ENCODE peak calls at places on chromosomes 11 and 22, in four cellular contexts. L is GM12878, T is K562, I is HepG2. G is an unnamed sample.

GRCh38 chr11:20031155-20032001 is 128.9 kb downstream of the DBX1 start:
- DNase-seq in I (peak), T (no peak), L (no peak), G (no peak)

GRCh38 chr22:44326549-44326881 is 13.8 kb upstream of the SHISAL1 start:
- DNase-seq in I (no peak), L (no peak), T (no peak), G (no peak)

GRCh38 chr11:116452447-116452846 is 320.3 kb downstream of the BUD13 start:
- DNase-seq in T (no peak), L (no peak), I (no peak), G (no peak)

GRCh38 chr11:8061555-8062428 is 19.2 kb upstream of the TUB start:
- DNase-seq in I (no peak), T (no peak), L (no peak), G (no peak)

GRCh38 chr11:127994736-127995135 is 592.6 kb downstream of the ETS1 start:
- DNase-seq in L (no peak), I (no peak), T (no peak), G (no peak)

GRCh38 chr11:73983764-73984543 is 1.3 kb upstream of the UCP2 start:
- DNase-seq in L (no peak), I (no peak), T (no peak), G (peak)

GRCh38 chr11:31326470-31327148 is 42.9 kb downstream of the DCDC1 start:
- DNase-seq in I (no peak), T (no peak), L (no peak), G (no peak)

GRCh38 chr11:78562398-78562797 is 12.3 kb downstream of the NARS2 start:
- DNase-seq in L (no peak), T (no peak), I (no peak), G (no peak)

GRCh38 chr11:19574916-19575315 is 137.7 kb upstream of the NAV2 start:
- DNase-seq in T (no peak), I (no peak), L (no peak), G (no peak)

GRCh38 chr11:116517584-116517983 is 255.2 kb downstream of the BUD13 start:
- DNase-seq in T (no peak), L (no peak), I (no peak), G (no peak)

GRCh38 chr22:49232319-49233067 is 595.2 kb downstream of the BRD1 start:
- DNase-seq in I (no peak), L (no peak), T (no peak), G (no peak)

GRCh38 chr22:46966495-46966845 is 204.0 kb downstream of the TBC1D22A start:
- DNase-seq in L (no peak), T (no peak), I (no peak), G (no peak)

GRCh38 chr11:112269139-112269538 is 8.5 kb upstream of the PLET1 start:
- DNase-seq in T (no peak), I (no peak), L (no peak), G (no peak)

GRCh38 chr11:72700026-72700610 is 25.9 kb upstream of the PDE2A start:
- DNase-seq in I (no peak), L (no peak), T (no peak), G (no peak)

GRCh38 chr11:58829736-58830135 is 14.8 kb downstream of the GLYATL2 start:
- DNase-seq in L (no peak), I (no peak), T (no peak), G (no peak)

GRCh38 chr11:15607361-15608036 is 492.8 kb downstream of the INSC start:
- DNase-seq in L (no peak), I (no peak), T (no peak), G (no peak)

GRCh38 chr11:114110948-114111347 is 51.4 kb downstream of the ZBTB16 start:
- DNase-seq in I (no peak), L (no peak), T (no peak), G (no peak)

GRCh38 chr22:35609261-35609660 is 7.9 kb downstream of the MB start:
- DNase-seq in T (no peak), I (no peak), L (no peak), G (no peak)

GRCh38 chr11:47083913-47084312 is 92.8 kb downstream of the ARFGAP2 start:
- DNase-seq in I (no peak), L (peak), T (no peak), G (no peak)

GRCh38 chr11:78227906-78228305 is 39.2 kb downstream of the USP35 start:
- DNase-seq in L (no peak), I (no peak), T (no peak), G (no peak)

GRCh38 chr11:126585388-126586302 is 230.2 kb downstream of the ST3GAL4 start:
- DNase-seq in L (no peak), I (no peak), T (no peak), G (peak)

GRCh38 chr11:67484847-67485311 is 2.1 kb downstream of the AIP start:
- DNase-seq in L (peak), I (no peak), T (no peak), G (no peak)

GRCh38 chr11:126165366-126166156 is 45.9 kb downstream of the RPUSD4 start:
- DNase-seq in I (peak), L (no peak), T (no peak), G (no peak)

GRCh38 chr22:22995166-22995565 is 75.2 kb upstream of the GNAZ start:
- DNase-seq in T (peak), I (no peak), L (no peak), G (no peak)

GRCh38 chr11:5701184-5701583 is 11.6 kb downstream of the TRIM22 start:
- DNase-seq in L (no peak), I (no peak), T (no peak), G (no peak)

GRCh38 chr11:67463680-67464410 is 5.2 kb downstream of the TMEM134 start:
- DNase-seq in T (peak), L (no peak), I (peak), G (no peak)

GRCh38 chr11:112884012-112884767 is 77.0 kb upstream of the NCAM1 start:
- DNase-seq in L (no peak), I (no peak), T (no peak), G (no peak)

GRCh38 chr22:48779661-48780596 is 1047.7 kb downstream of the BRD1 start:
- DNase-seq in T (no peak), L (no peak), I (no peak), G (no peak)

GRCh38 chr11:66289548-66290331 is 797 bp upstream of the YIF1A start:
- DNase-seq in I (no peak), T (peak), L (peak), G (peak)

GRCh38 chr11:20131744-20132666 is 28.3 kb downstream of the DBX1 start:
- DNase-seq in L (no peak), T (peak), I (peak), G (peak)

GRCh38 chr11:37026326-37026725 is 428.3 kb upstream of the RAG2 start:
- DNase-seq in T (no peak), I (no peak), L (no peak), G (no peak)

GRCh38 chr11:129146196-129146595 is 45.9 kb downstream of the ARHGAP32 start:
- DNase-seq in T (no peak), I (no peak), L (no peak), G (no peak)

GRCh38 chr11:20360650-20361049 is 2.9 kb upstream of the HTATIP2 start:
- DNase-seq in T (no peak), L (peak), I (peak), G (no peak)

GRCh38 chr22:42286205-42286604 is 15.8 kb upstream of the TCF20 start:
- DNase-seq in L (no peak), I (no peak), T (no peak), G (no peak)

GRCh38 chr11:44617671-44618461 is 52.4 kb downstream of the CD82 start:
- DNase-seq in L (no peak), T (no peak), I (no peak), G (no peak)

GRCh38 chr11:20047006-20047405 is 113.3 kb downstream of the DBX1 start:
- DNase-seq in L (no peak), T (no peak), I (no peak), G (no peak)

GRCh38 chr11:92965196-92965595 is 4.3 kb upstream of the MTNR1B start:
- DNase-seq in I (no peak), L (no peak), T (no peak), G (no peak)

GRCh38 chr11:486189-486588 is 20.9 kb downstream of the RNH1 start:
- DNase-seq in I (no peak), T (no peak), L (no peak), G (no peak)

GRCh38 chr11:55719608-55720160 is 53.6 kb upstream of the OR5D13 start:
- DNase-seq in T (no peak), I (no peak), L (no peak), G (no peak)

DNA sequence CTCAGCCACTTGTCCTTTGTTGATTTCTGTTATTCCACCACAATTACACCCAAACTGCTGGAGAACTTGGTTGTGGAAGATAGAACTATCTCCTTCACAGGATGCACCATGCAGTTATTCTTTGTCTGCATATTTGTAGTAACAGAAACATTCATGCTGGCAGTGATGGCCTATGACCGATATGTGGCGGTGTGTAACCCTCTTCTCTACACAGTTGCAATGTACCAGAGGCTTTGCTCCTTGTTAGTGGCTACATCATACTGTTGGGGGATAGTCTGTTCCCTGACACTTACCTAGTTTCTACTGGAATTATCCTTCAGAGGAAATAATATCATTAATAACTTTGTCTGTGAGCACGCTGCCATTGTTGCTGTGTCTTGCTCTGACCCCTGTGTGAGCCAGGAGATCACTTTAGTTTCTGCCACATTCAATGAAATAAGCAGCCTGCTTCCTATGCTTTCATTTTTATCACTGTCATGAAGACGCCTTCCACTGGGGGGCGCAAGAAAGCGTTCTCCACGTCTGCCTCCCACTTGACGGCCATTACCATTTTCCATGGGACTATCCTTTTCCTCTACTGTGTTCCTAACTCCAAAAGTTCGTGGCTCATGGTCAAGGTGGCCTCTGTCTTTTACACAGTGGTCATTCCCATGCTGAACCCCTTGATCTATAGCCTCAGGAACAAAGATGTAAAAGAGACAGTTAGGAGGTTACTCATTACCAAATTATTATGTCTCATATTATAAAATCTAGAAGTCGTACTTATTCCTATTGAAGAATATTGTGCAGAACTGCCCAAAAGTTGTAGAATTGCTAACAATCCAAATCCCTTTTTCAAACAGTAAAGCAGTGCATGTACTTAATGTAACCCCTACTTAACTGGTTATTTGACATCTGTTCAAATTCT is 53.2 kb downstream of the OR4C6 start:
- DNase-seq in T (peak), L (no peak), I (peak), G (peak)
- TF ChIP-seq FOXK2 in T (no peak), L (no peak), I (no peak), G (no peak)

GRCh38 chr11:9753031-9753430 is 89.2 kb downstream of the SWAP70 start:
- DNase-seq in I (peak), T (no peak), L (no peak), G (no peak)

GRCh38 chr11:9754041-9754471 is 90.2 kb downstream of the SWAP70 start:
- DNase-seq in L (no peak), T (no peak), I (no peak), G (no peak)

GRCh38 chr11:9750551-9750950 is 86.7 kb downstream of the SWAP70 start:
- DNase-seq in I (no peak), T (no peak), L (no peak), G (no peak)

GRCh38 chr11:9755561-9755960 is 91.7 kb downstream of the SWAP70 start:
- DNase-seq in L (no peak), I (no peak), T (no peak), G (no peak)

GRCh38 chr11:9752091-9752490 is 88.2 kb downstream of the SWAP70 start:
- DNase-seq in L (no peak), I (peak), T (peak), G (no peak)
- TF ChIP-seq BHLHE40 in L (no peak), I (no peak), T (no peak), G (no peak)

GRCh38 chr11:123185326-123185725 is 9.7 kb downstream of the CLMP start:
- DNase-seq in L (no peak), I (no peak), T (no peak), G (no peak)
- TF ChIP-seq FOXK2 in L (no peak), I (no peak), T (no peak), G (no peak)

GRCh38 chr11:35147273-35147672 is 8.3 kb downstream of the CD44 start:
- DNase-seq in T (no peak), I (no peak), L (no peak), G (no peak)
- TF ChIP-seq BHLHE40 in T (no peak), I (no peak), L (no peak), G (no peak)

GRCh38 chr11:14414470-14415461 is 55.8 kb upstream of the RRAS2 start:
- DNase-seq in T (peak), L (peak), I (no peak), G (no peak)
- TF ChIP-seq FOXK2 in T (no peak), L (no peak), I (no peak), G (no peak)

DNA sequence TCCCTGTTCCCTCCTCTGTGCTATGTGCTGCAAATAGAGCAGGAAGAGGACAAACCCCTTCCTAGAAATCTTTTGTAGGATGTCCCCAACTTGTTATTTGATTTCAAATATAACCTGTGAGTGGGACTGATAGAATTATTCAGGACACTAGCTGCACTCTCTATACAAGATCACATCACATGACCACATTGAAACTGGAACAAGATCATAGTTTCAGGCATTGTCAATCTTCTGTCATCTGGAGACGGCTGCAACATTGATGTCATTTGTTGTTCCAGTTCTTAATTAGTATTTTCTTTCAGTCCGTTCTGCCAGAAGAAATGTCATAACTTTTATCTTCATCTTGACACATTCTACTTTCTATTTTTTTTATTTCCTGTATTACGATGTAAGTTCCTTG is 89.3 kb downstream of the GRIA4 start:
- DNase-seq in I (no peak), T (no peak), L (no peak), G (no peak)
- TF ChIP-seq BHLHE40 in I (no peak), T (no peak), L (no peak), G (no peak)

GRCh38 chr11:28965824-28966223 is 857.6 kb downstream of the METTL15 start:
- DNase-seq in I (no peak), T (no peak), L (no peak), G (no peak)

GRCh38 chr11:28964811-28965210 is 856.6 kb downstream of the METTL15 start:
- DNase-seq in L (no peak), T (no peak), I (no peak), G (no peak)

GRCh38 chr11:28963189-28963588 is 855.0 kb downstream of the METTL15 start:
- DNase-seq in I (no peak), T (no peak), L (no peak), G (no peak)

GRCh38 chr11:28962492-28962891 is 854.3 kb downstream of the METTL15 start:
- DNase-seq in I (no peak), L (no peak), T (no peak), G (no peak)

GRCh38 chr11:28961726-28962125 is 853.5 kb downstream of the METTL15 start:
- DNase-seq in T (no peak), L (no peak), I (no peak), G (no peak)
- TF ChIP-seq FOXK2 in T (no peak), L (no peak), I (no peak), G (no peak)

GRCh38 chr11:13335319-13335718 is 57.7 kb downstream of the BMAL1 start:
- DNase-seq in T (peak), L (no peak), I (peak), G (peak)
- TF ChIP-seq BHLHE40 in T (no peak), L (no peak), I (no peak), G (no peak)

GRCh38 chr11:119652907-119653659 is 75.9 kb downstream of the NECTIN1 start:
- DNase-seq in L (no peak), T (no peak), I (no peak), G (no peak)
- TF ChIP-seq FOXK2 in L (no peak), T (no peak), I (no peak), G (no peak)